ENCODE peak calls at places on chromosome 20, in five cellular contexts. U, Z, K, M and E are unnamed samples.
A peak's percentile ranks its signal among the peaks of the same experiment; 100 is the strongest.

GRCh38 chr20:23159923-23160445 is 73.9 kb upstream of the CD93 start:
- DNase-seq in U (no peak), Z (no peak), K (no peak), M (no peak), E (no peak)

GRCh38 chr20:47334022-47334551 is 22.4 kb downstream of the ZMYND8 start:
- DNase-seq in U (no peak), Z (no peak), K (no peak), M (no peak), E (no peak)

GRCh38 chr20:38418509-38419204 is 16.5 kb downstream of the SNHG17 start:
- DNase-seq in U (no peak), Z (peak; percentile 35), K (no peak), M (peak; percentile 46), E (no peak)

GRCh38 chr20:46011631-46012482 is 3.1 kb downstream of the MMP9 start:
- DNase-seq in U (no peak), Z (peak; percentile 48), K (peak; percentile 98), M (no peak), E (no peak)

GRCh38 chr20:37524221-37524700 is 3.2 kb downstream of the NNAT start:
- DNase-seq in U (no peak), Z (peak; percentile 13), K (no peak), M (no peak), E (no peak)

GRCh38 chr20:61173966-61174725 is 77.9 kb upstream of the CDH4 start:
- DNase-seq in U (no peak), Z (no peak), K (no peak), M (no peak), E (no peak)

GRCh38 chr20:57881466-57882405 is 171.9 kb upstream of the PMEPA1 start:
- DNase-seq in U (no peak), Z (no peak), K (no peak), M (no peak), E (no peak)

GRCh38 chr20:57013221-57013620 is 253.2 kb downstream of the BMP7 start:
- DNase-seq in U (no peak), Z (no peak), K (no peak), M (no peak), E (no peak)

GRCh38 chr20:58219342-58219700 is 9.1 kb downstream of the ANKRD60 start:
- DNase-seq in U (no peak), Z (no peak), K (no peak), M (no peak), E (no peak)

GRCh38 chr20:45470939-45471338 is 1.4 kb downstream of the WFDC2 start:
- DNase-seq in U (no peak), Z (no peak), K (no peak), M (no peak), E (no peak)

GRCh38 chr20:23637282-23638221 is at the start of gene CST3:
- DNase-seq in U (no peak), Z (peak; percentile 91), K (peak; percentile 91), M (peak; percentile 77), E (peak; percentile 71)

GRCh38 chr20:37649635-37650244 is 44.1 kb upstream of the CTNNBL1 start:
- DNase-seq in U (no peak), Z (no peak), K (no peak), M (no peak), E (no peak)

GRCh38 chr20:51565741-51566140 is 23.2 kb upstream of the NFATC2 start:
- DNase-seq in U (no peak), Z (no peak), K (no peak), M (no peak), E (no peak)

GRCh38 chr20:54139188-54139587 is 34.6 kb downstream of the CYP24A1 start:
- DNase-seq in U (no peak), Z (no peak), K (no peak), M (no peak), E (no peak)

GRCh38 chr20:4060054-4060795 is 44.9 kb upstream of the RNF24 start:
- DNase-seq in U (no peak), Z (peak; percentile 91), K (no peak), M (no peak), E (no peak)

GRCh38 chr20:51668932-51669331 is 99.3 kb downstream of the ATP9A start:
- DNase-seq in U (no peak), Z (no peak), K (no peak), M (no peak), E (no peak)

GRCh38 chr20:63087236-63087871 is 80.6 kb upstream of the BHLHE23 start:
- DNase-seq in U (no peak), Z (no peak), K (peak; percentile 18), M (no peak), E (no peak)

GRCh38 chr20:36806049-36806448 is 32.5 kb upstream of the DSN1 start:
- DNase-seq in U (no peak), Z (no peak), K (no peak), M (no peak), E (no peak)

GRCh38 chr20:35009665-35010328 is 54.1 kb downstream of the MYH7B start:
- DNase-seq in U (no peak), Z (no peak), K (peak; percentile 15), M (no peak), E (no peak)

GRCh38 chr20:6007094-6007528 is 46.7 kb downstream of the LRRN4 start:
- DNase-seq in U (no peak), Z (no peak), K (no peak), M (no peak), E (no peak)

GRCh38 chr20:24657211-24657610 is 187.8 kb downstream of the SYNDIG1 start:
- DNase-seq in U (no peak), Z (peak; percentile 72), K (no peak), M (no peak), E (no peak)

GRCh38 chr20:4158466-4159050 is 143.2 kb upstream of the RNF24 start:
- DNase-seq in U (no peak), Z (no peak), K (no peak), M (peak; percentile 74), E (no peak)

GRCh38 chr20:4720121-4720976 is 1.4 kb upstream of the PRND start:
- DNase-seq in U (peak; percentile 71), Z (peak; percentile 72), K (peak; percentile 70), M (peak; percentile 68), E (peak; percentile 73)

GRCh38 chr20:20452254-20452676 is 84.4 kb downstream of the INSM1 start:
- DNase-seq in U (peak; percentile 44), Z (peak; percentile 45), K (peak; percentile 85), M (peak; percentile 92), E (peak; percentile 96)

GRCh38 chr20:33250666-33251065 is 14.9 kb downstream of the BPIFA1 start:
- DNase-seq in U (no peak), Z (no peak), K (no peak), M (no peak), E (no peak)

GRCh38 chr20:62244644-62245108 is 6.4 kb downstream of the OSBPL2 start:
- DNase-seq in U (no peak), Z (peak; percentile 83), K (no peak), M (no peak), E (no peak)

GRCh38 chr20:2141592-2142575 is 40.3 kb downstream of the STK35 start:
- DNase-seq in U (no peak), Z (no peak), K (no peak), M (no peak), E (no peak)